ENCODE peak calls at places on chromosomes 1 and 21, in six cellular contexts. R is sigmoid colon, P is SK-N-SH, S is esophagus muscularis mucosa, T is ovary, L is K562. K is an unnamed sample.

GRCh38 chr1:186900539-186901237 is 71.9 kb downstream of the PLA2G4A start:
- DNase-seq in R (no peak), P (no peak), S (no peak), T (no peak), L (no peak), K (no peak)

GRCh38 chr1:30538906-30539855 is 184.2 kb downstream of the MATN1 start:
- DNase-seq in R (no peak), P (no peak), S (peak; percentile 92), T (no peak), L (no peak), K (no peak)

GRCh38 chr1:43703836-43704235 is 3.5 kb upstream of the ST3GAL3 start:
- DNase-seq in R (no peak), P (no peak), S (no peak), T (no peak), L (no peak), K (no peak)

GRCh38 chr1:204072951-204073836 is at the start of gene SOX13:
- DNase-seq in R (peak; percentile 97), P (peak; percentile 92), S (peak; percentile 95), T (peak; percentile 88), L (peak; percentile 71), K (peak; percentile 92)

GRCh38 chr21:46050651-46051378 is 47.1 kb upstream of the COL6A2 start:
- DNase-seq in R (peak; percentile 69), P (no peak), S (no peak), T (no peak), L (no peak), K (no peak)

GRCh38 chr1:33170351-33171274 is 11.2 kb downstream of the TRIM62 start:
- DNase-seq in R (peak; percentile 78), P (no peak), S (no peak), T (no peak), L (no peak), K (no peak)

GRCh38 chr1:56931686-56932085 is 34.1 kb downstream of the C8B start:
- DNase-seq in R (no peak), P (no peak), S (no peak), T (no peak), L (no peak), K (no peak)

GRCh38 chr1:41476807-41477361 is 7.6 kb downstream of the EDN2 start:
- DNase-seq in R (peak; percentile 62), P (no peak), S (no peak), T (no peak), L (no peak), K (peak; percentile 89)

GRCh38 chr1:15016526-15016925 is 137.0 kb upstream of the TMEM51 start:
- DNase-seq in R (no peak), P (no peak), S (no peak), T (no peak), L (no peak), K (no peak)

GRCh38 chr1:113073457-113073950 is 506 bp downstream of the LRIG2 start:
- DNase-seq in R (peak; percentile 80), P (peak; percentile 75), S (no peak), T (peak; percentile 42), L (peak; percentile 74), K (peak; percentile 66)

GRCh38 chr1:241276391-241276790 is 80.6 kb downstream of the RGS7 start:
- DNase-seq in R (no peak), P (no peak), S (no peak), T (no peak), L (no peak), K (no peak)

GRCh38 chr1:110390096-110390495 is 730 bp downstream of the SLC16A4 start:
- DNase-seq in R (peak; percentile 83), P (no peak), S (no peak), T (peak; percentile 69), L (peak; percentile 49), K (peak; percentile 17)

GRCh38 chr1:47351305-47351704 is 17.7 kb downstream of the CMPK1 start:
- DNase-seq in R (no peak), P (no peak), S (no peak), T (no peak), L (no peak), K (no peak)

GRCh38 chr1:54808443-54809207 is 7.5 kb upstream of the TTC22 start:
- DNase-seq in R (no peak), P (no peak), S (no peak), T (no peak), L (no peak), K (peak; percentile 6)

GRCh38 chr1:180252638-180253536 is 22.8 kb downstream of the LHX4 start:
- DNase-seq in R (peak; percentile 77), P (peak; percentile 81), S (no peak), T (no peak), L (peak; percentile 86), K (peak; percentile 84)

GRCh38 chr1:225882699-225883615 is 777 bp upstream of the TMEM63A start:
- DNase-seq in R (peak; percentile 81), P (peak; percentile 84), S (no peak), T (peak; percentile 60), L (peak; percentile 77), K (peak; percentile 61)

GRCh38 chr1:26378088-26378878 is 5.7 kb upstream of the ZNF683 start:
- DNase-seq in R (peak; percentile 43), P (no peak), S (no peak), T (no peak), L (peak; percentile 99), K (peak; percentile 35)

GRCh38 chr1:71269823-71270222 is 189.0 kb upstream of the ZRANB2 start:
- DNase-seq in R (no peak), P (no peak), S (no peak), T (no peak), L (no peak), K (no peak)

GRCh38 chr1:222754386-222755139 is 17.6 kb downstream of the FAM177B start:
- DNase-seq in R (peak; percentile 88), P (no peak), S (no peak), T (no peak), L (no peak), K (peak; percentile 31)

GRCh38 chr1:247331526-247332214 is at the start of gene ZNF496:
- DNase-seq in R (peak; percentile 93), P (peak; percentile 97), S (no peak), T (peak; percentile 90), L (peak; percentile 94), K (peak; percentile 80)

GRCh38 chr1:164771568-164772350 is 212.8 kb downstream of the PBX1 start:
- DNase-seq in R (no peak), P (no peak), S (no peak), T (no peak), L (no peak), K (no peak)

GRCh38 chr1:66372522-66373071 is 161.4 kb upstream of the SGIP1 start:
- DNase-seq in R (no peak), P (no peak), S (no peak), T (no peak), L (no peak), K (no peak)

GRCh38 chr1:66374148-66374547 is 159.8 kb upstream of the SGIP1 start:
- DNase-seq in R (no peak), P (no peak), S (no peak), T (no peak), L (no peak), K (no peak)

GRCh38 chr1:66370462-66370907 is 163.5 kb upstream of the SGIP1 start:
- DNase-seq in R (no peak), P (no peak), S (no peak), T (no peak), L (no peak), K (no peak)

GRCh38 chr1:66373072-66373685 is 160.8 kb upstream of the SGIP1 start:
- DNase-seq in R (no peak), P (no peak), S (no peak), T (no peak), L (no peak), K (no peak)

GRCh38 chr1:66371233-66372005 is 162.5 kb upstream of the SGIP1 start:
- DNase-seq in R (no peak), P (no peak), S (no peak), T (no peak), L (no peak), K (peak; percentile 27)
- TF ChIP-seq EP300 in R (no peak), P (peak; percentile 14), S (no peak), T (no peak), L (no peak), K (no peak)

GRCh38 chr1:91750398-91750996 is 135.5 kb downstream of the TGFBR3 start:
- DNase-seq in R (peak; percentile 57), P (no peak), S (no peak), T (no peak), L (no peak), K (no peak)

GRCh38 chr1:91749690-91750335 is 136.1 kb downstream of the TGFBR3 start:
- DNase-seq in R (peak; percentile 39), P (no peak), S (no peak), T (no peak), L (no peak), K (no peak)

GRCh38 chr1:91753878-91754277 is 132.1 kb downstream of the TGFBR3 start:
- DNase-seq in R (no peak), P (no peak), S (no peak), T (no peak), L (no peak), K (no peak)

GRCh38 chr1:91752324-91752723 is 133.6 kb downstream of the TGFBR3 start:
- DNase-seq in R (no peak), P (no peak), S (no peak), T (no peak), L (no peak), K (no peak)

DNA sequence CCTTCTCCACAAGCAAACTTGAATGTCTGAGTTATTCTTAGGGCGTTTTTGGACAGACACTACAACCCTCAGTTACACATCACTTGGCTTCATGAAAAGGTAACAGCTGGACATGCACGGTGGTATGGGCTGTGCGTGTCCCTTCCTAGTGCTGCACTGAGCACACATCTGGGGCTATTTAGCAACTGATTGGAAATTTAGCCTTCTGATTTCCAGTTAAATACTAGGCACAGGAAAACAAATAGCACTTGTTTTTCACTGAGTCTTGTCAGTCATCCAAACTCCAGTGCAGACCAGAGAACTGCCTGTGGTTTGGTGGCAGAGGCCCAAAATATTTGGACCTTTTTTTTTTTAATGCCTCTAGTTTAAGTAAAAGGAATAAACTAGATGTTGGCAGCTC is 134.7 kb downstream of the TGFBR3 start:
- DNase-seq in R (peak; percentile 86), P (no peak), S (no peak), T (peak; percentile 35), L (no peak), K (peak; percentile 14)
- TF ChIP-seq EP300 in R (no peak), P (no peak), S (peak; percentile 15), T (no peak), L (no peak), K (no peak)

DNA sequence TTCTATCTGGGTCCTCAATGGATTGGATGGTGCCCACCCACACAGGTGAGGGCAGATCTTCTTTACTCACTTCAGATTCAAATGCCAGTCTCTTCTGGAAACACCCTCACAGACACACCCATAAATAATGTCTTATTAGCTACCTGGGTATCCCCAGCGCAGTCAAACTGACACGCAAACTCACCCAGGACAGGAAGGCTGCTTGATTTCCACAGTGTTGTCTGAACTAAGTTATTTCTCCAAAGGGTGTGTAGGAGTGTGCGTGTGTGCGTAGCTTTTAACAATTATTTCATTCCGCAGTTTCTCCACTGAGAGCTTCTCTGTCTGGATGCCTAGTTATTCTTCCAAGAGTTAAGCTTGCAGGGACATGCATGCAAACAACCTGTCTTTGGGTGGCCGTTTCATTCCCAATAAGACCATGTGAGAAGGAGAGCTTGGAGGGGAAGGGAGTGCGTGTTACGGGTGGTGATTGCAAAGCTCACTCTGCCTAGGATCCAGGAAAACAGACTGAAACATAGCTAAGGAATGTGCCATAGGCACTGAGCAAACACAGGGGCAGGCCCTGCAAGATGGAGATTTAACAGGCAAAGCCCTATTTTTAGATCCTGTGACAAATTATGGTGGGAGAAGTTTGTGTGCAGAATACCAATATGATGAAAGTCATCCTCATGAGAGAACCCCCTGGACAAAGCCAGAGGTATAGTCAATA is 269.7 kb downstream of the DYRK1A start:
- DNase-seq in R (no peak), P (no peak), S (peak; percentile 91), T (no peak), L (no peak), K (no peak)
- TF ChIP-seq EP300 in R (no peak), P (no peak), S (peak; percentile 26), T (no peak), L (no peak), K (peak; percentile 73)

GRCh38 chr1:198763298-198763714 is 124.5 kb downstream of the PTPRC start:
- DNase-seq in R (no peak), P (no peak), S (no peak), T (no peak), L (no peak), K (no peak)
- TF ChIP-seq EP300 in R (no peak), P (no peak), S (no peak), T (no peak), L (no peak), K (no peak)

K was measured in transverse colon.